ENCODE peak calls at places on chromosomes 5 and 9, in six cellular contexts. C is K562, L is HepG2, Z is A549, T is upper lobe of left lung, S is GM12878. U is an unnamed sample.

GRCh38 chr5:109049565-109049964 is 301.9 kb downstream of the FER start:
- ATAC-seq in C (no peak), L (no peak), Z (no peak), T (no peak), S (no peak), U (no peak)

GRCh38 chr5:170817195-170817594 is 33.7 kb downstream of the GABRP start:
- ATAC-seq in C (no peak), L (no peak), Z (no peak), T (no peak), S (no peak), U (no peak)

GRCh38 chr5:136162001-136162400 is 29.4 kb downstream of the SMAD5 start:
- ATAC-seq in C (no peak), L (no peak), Z (no peak), T (no peak), S (no peak), U (no peak)

GRCh38 chr9:22206833-22207232 is 197.7 kb upstream of the CDKN2B start:
- ATAC-seq in C (no peak), L (no peak), Z (no peak), T (no peak), S (no peak), U (no peak)

GRCh38 chr5:54774281-54775171 is 210.9 kb downstream of the ESM1 start:
- ATAC-seq in C (peak), L (no peak), Z (no peak), T (peak), S (no peak), U (peak)

GRCh38 chr5:23419115-23419514 is 88.3 kb upstream of the PRDM9 start:
- ATAC-seq in C (no peak), L (no peak), Z (peak), T (no peak), S (peak), U (no peak)

GRCh38 chr5:142772766-142773293 is 2.7 kb downstream of the ARHGAP26 start:
- ATAC-seq in C (no peak), L (no peak), Z (no peak), T (no peak), S (no peak), U (no peak)

GRCh38 chr9:21852751-21853150 is 50.3 kb downstream of the MTAP start:
- ATAC-seq in C (no peak), L (no peak), Z (no peak), T (no peak), S (peak), U (no peak)

GRCh38 chr9:137269231-137269772 is 8.2 kb upstream of the TOR4A start:
- ATAC-seq in C (no peak), L (no peak), Z (no peak), T (peak), S (peak), U (peak)

GRCh38 chr9:127543221-127543620 is 68.9 kb upstream of the STXBP1 start:
- ATAC-seq in C (no peak), L (no peak), Z (no peak), T (no peak), S (no peak), U (no peak)

GRCh38 chr5:110639307-110639902 is 87.1 kb downstream of the TMEM232 start:
- ATAC-seq in C (no peak), L (no peak), Z (no peak), T (no peak), S (no peak), U (no peak)

GRCh38 chr9:106753155-106753671 is 109.8 kb upstream of the ZNF462 start:
- ATAC-seq in C (no peak), L (no peak), Z (no peak), T (no peak), S (peak), U (no peak)

GRCh38 chr5:54524704-54525103 is 7.1 kb downstream of the SNX18 start:
- ATAC-seq in C (no peak), L (no peak), Z (no peak), T (peak), S (no peak), U (no peak)

GRCh38 chr9:31500422-31500821 is 884.0 kb upstream of the ACO1 start:
- ATAC-seq in C (no peak), L (no peak), Z (no peak), T (no peak), S (no peak), U (no peak)

GRCh38 chr5:126615286-126615685 is 14.5 kb downstream of the PHAX start:
- ATAC-seq in C (no peak), L (no peak), Z (no peak), T (no peak), S (peak), U (no peak)

GRCh38 chr5:159073030-159073429 is 26.7 kb downstream of the EBF1 start:
- ATAC-seq in C (no peak), L (no peak), Z (no peak), T (no peak), S (no peak), U (no peak)

GRCh38 chr5:33576726-33577620 is 136.2 kb downstream of the TARS1 start:
- ATAC-seq in C (no peak), L (no peak), Z (no peak), T (no peak), S (no peak), U (no peak)

GRCh38 chr9:129001504-129002325 is 26.4 kb downstream of the SH3GLB2 start:
- ATAC-seq in C (no peak), L (no peak), Z (no peak), T (peak), S (no peak), U (no peak)

GRCh38 chr5:52469835-52470234 is 317.9 kb upstream of the ITGA1 start:
- ATAC-seq in C (no peak), L (no peak), Z (no peak), T (no peak), S (no peak), U (no peak)

GRCh38 chr5:1494780-1495524 is 28.8 kb downstream of the LPCAT1 start:
- ATAC-seq in C (no peak), L (no peak), Z (no peak), T (peak), S (peak), U (no peak)
- TF ChIP-seq POLR2A in C (no peak), L (no peak), Z (no peak), T (no peak), S (no peak), U (no peak)

GRCh38 chr5:173143567-173143966 is 764 bp upstream of the BNIP1 start:
- ATAC-seq in C (no peak), L (no peak), Z (no peak), T (no peak), S (no peak), U (no peak)

GRCh38 chr5:173139631-173140030 is 4.7 kb upstream of the BNIP1 start:
- ATAC-seq in C (no peak), L (peak), Z (no peak), T (no peak), S (no peak), U (no peak)

GRCh38 chr5:173140769-173141168 is 3.6 kb upstream of the BNIP1 start:
- ATAC-seq in C (no peak), L (no peak), Z (no peak), T (no peak), S (no peak), U (no peak)

GRCh38 chr5:173148354-173148753 is 4.0 kb downstream of the BNIP1 start:
- ATAC-seq in C (no peak), L (no peak), Z (no peak), T (no peak), S (no peak), U (no peak)

DNA sequence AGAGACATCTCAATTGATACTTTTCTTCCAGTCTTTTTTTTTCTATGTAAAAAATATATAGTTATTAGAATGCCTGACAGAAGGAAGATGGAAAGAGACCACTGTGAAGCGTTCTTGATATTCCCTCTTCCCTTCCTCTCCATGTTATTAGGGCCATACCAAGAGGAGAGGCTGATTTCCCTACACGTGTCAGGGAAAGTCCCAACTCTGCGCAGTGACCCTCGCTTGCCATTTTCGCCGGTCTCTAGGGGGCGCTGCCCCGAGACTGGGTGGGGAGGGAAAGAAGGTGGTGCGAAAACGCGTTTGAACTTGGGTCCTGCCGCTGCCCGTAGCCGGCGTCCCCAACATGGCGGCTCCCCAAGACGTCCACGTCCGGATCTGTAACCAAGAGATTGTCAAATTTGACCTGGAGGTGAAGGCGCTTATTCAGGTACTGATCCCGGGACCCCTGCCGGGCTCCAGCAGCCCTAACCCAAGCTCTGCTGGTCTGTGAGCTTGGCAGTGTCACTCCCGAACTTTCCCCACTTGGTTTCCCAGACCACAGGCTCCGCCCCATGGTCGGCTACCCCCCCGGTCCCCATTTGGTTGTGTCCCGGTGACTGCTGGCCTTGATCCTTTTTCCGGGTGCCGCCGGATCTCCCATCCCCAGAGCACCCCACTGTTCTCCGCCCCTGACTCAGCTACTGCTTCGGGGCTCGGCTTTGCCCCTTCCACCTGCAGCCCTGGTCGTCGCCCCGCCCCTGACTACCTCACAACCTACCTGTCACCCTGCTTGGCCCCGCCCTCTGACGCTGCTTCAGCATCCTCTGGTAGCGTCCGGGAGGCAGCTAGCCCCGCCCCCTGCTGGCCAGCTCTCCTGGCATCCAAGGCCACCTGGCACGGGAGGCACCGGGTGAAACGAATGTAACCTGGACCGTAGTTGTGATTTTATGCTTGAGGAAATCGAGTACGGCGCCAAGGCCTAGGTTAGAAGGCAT is at the start of gene BNIP1:
- ATAC-seq in C (peak), L (peak), Z (peak), T (peak), S (peak), U (peak)
- TF ChIP-seq EP300 in C (peak), L (peak), Z (no peak), T (no peak), S (no peak), U (no peak)

GRCh38 chr9:34456746-34457145 is 1.6 kb downstream of the FAM219A start:
- ATAC-seq in C (no peak), L (no peak), Z (no peak), T (no peak), S (no peak), U (no peak)

GRCh38 chr9:34458967-34459355 is 356 bp downstream of the DNAI1 start:
- ATAC-seq in C (no peak), L (no peak), Z (peak), T (no peak), S (no peak), U (no peak)

GRCh38 chr9:34458013-34458966 is at the start of the genes DNAI1 and FAM219A:
- ATAC-seq in C (peak), L (peak), Z (peak), T (peak), S (peak), U (peak)

GRCh38 chr9:34459356-34459755 is 751 bp downstream of the DNAI1 start:
- ATAC-seq in C (no peak), L (no peak), Z (no peak), T (no peak), S (no peak), U (no peak)

DNA sequence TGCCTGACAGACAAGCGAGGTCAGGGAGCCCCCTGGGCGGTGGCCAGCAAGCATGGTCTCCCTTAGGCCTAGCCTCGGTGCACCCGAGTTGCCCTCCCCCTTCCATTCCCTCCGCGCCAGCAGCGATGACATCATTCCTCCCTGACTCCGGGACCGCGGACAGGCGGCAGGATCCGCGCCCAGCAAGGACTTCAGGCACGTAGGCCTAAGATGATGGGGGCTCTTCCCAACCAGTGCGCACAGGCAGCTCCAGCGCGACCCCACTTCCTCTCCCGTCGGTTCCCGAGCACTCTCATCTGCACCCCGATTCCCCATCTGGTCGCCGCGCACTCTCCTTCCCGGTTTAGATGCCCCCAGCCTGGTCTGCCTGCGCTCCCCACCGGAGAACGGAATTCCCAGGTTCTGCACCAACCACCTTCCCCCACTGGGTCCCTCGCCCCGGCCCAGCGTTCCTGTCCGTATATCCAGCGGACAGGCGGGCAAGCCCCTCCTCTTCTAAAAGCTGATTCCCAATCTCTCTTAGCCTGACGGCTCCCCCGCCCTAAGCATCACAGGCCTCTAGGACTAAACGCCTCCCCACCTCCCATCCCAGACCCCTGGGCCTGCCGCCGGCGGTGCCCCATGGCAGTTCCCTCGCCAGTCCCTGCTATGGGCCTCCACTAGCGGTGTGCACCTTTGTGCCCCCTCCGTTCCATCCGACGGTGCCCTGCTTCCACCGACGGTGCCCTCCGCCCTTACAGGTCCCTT is 931 bp downstream of the FAM219A start:
- ATAC-seq in C (peak), L (peak), Z (peak), T (peak), S (no peak), U (peak)
- TF ChIP-seq POLR2A in C (no peak), L (no peak), Z (no peak), T (no peak), S (no peak), U (peak)

GRCh38 chr5:95647886-95648860 is 1.6 kb downstream of the RFESD start:
- ATAC-seq in C (peak), L (no peak), Z (no peak), T (no peak), S (peak), U (no peak)

GRCh38 chr5:95643152-95643551 is 3.4 kb upstream of the RFESD start:
- ATAC-seq in C (no peak), L (no peak), Z (no peak), T (no peak), S (no peak), U (no peak)

GRCh38 chr5:95647331-95647659 is 718 bp downstream of the RFESD start:
- ATAC-seq in C (peak), L (no peak), Z (peak), T (no peak), S (peak), U (no peak)

GRCh38 chr5:95644351-95645042 is 2.1 kb upstream of the RFESD start:
- ATAC-seq in C (no peak), L (no peak), Z (peak), T (no peak), S (peak), U (no peak)

GRCh38 chr5:95646569-95647330 is at the start of gene RFESD:
- ATAC-seq in C (peak), L (peak), Z (peak), T (peak), S (peak), U (peak)
- TF ChIP-seq EP300 in C (peak), L (peak), Z (no peak), T (peak), S (no peak), U (peak)

U was measured in gastroesophageal sphincter.